ENCODE peak calls at places on chromosomes 13 and 19, in four cellular contexts. R is glutamatergic neuron, B is HAP-1, O is mesendoderm. X is an unnamed sample.
A peak's percentile ranks its signal among the peaks of the same experiment; 100 is the strongest.

GRCh38 chr19:4503224-4504170 is 14.8 kb downstream of the PLIN4 start:
- DNase-seq in R (no peak), B (no peak), O (no peak), X (no peak)

GRCh38 chr19:32671883-32672282 is 3.1 kb downstream of the ANKRD27 start:
- DNase-seq in R (no peak), B (no peak), O (no peak), X (no peak)

GRCh38 chr13:79782541-79783216 is 301.7 kb downstream of the NDFIP2 start:
- DNase-seq in R (peak; percentile 57), B (no peak), O (peak; percentile 94), X (peak; percentile 29)

GRCh38 chr13:106182404-106182803 is 353.1 kb downstream of the EFNB2 start:
- DNase-seq in R (no peak), B (no peak), O (peak; percentile 45), X (peak; percentile 34)

GRCh38 chr19:16470911-16471811 is 609 bp downstream of the EPS15L1 start:
- DNase-seq in R (peak; percentile 36), B (peak; percentile 38), O (peak; percentile 26), X (peak; percentile 44)

GRCh38 chr13:33678906-33679657 is 138.9 kb upstream of the RFC3 start:
- DNase-seq in R (no peak), B (no peak), O (peak; percentile 77), X (peak; percentile 45)

GRCh38 chr13:33180009-33180804 is 105.3 kb downstream of the STARD13 start:
- DNase-seq in R (no peak), B (no peak), O (peak; percentile 36), X (no peak)

GRCh38 chr13:48818495-48818961 is 157.2 kb upstream of the FNDC3A start:
- DNase-seq in R (peak; percentile 50), B (no peak), O (peak; percentile 18), X (no peak)

GRCh38 chr13:49112782-49113525 is 107.2 kb upstream of the MLNR start:
- DNase-seq in R (no peak), B (peak; percentile 65), O (peak; percentile 82), X (no peak)

GRCh38 chr13:109655611-109656010 is 130.8 kb downstream of the IRS2 start:
- DNase-seq in R (no peak), B (no peak), O (no peak), X (no peak)

GRCh38 chr19:48632692-48633147 is 4.5 kb downstream of the DBP start:
- DNase-seq in R (no peak), B (no peak), O (no peak), X (no peak)

GRCh38 chr19:5228932-5229777 is 111.5 kb downstream of the PTPRS start:
- DNase-seq in R (no peak), B (no peak), O (no peak), X (no peak)

GRCh38 chr13:99526549-99526948 is 25.3 kb downstream of the TM9SF2 start:
- DNase-seq in R (no peak), B (no peak), O (peak; percentile 56), X (no peak)

GRCh38 chr13:65990684-65991083 is 1239.5 kb downstream of the PCDH9 start:
- DNase-seq in R (no peak), B (no peak), O (peak; percentile 36), X (no peak)

GRCh38 chr13:99686157-99686572 is 184.9 kb downstream of the TM9SF2 start:
- DNase-seq in R (no peak), B (no peak), O (peak; percentile 90), X (peak; percentile 62)

GRCh38 chr19:31226536-31226935 is 122.7 kb downstream of the TSHZ3 start:
- DNase-seq in R (no peak), B (no peak), O (no peak), X (no peak)

GRCh38 chr13:31413531-31413930 is 213.8 kb downstream of the B3GLCT start:
- DNase-seq in R (no peak), B (no peak), O (no peak), X (no peak)

GRCh38 chr19:51971624-51972023 is 15.0 kb downstream of the ZNF350 start:
- DNase-seq in R (peak; percentile 24), B (no peak), O (peak; percentile 66), X (no peak)

GRCh38 chr13:107835339-107836018 is 379.9 kb downstream of the LIG4 start:
- DNase-seq in R (no peak), B (no peak), O (peak; percentile 40), X (no peak)

GRCh38 chr19:56076413-56076998 is 44.6 kb downstream of the ZNF787 start:
- DNase-seq in R (peak; percentile 84), B (peak; percentile 74), O (peak; percentile 61), X (peak; percentile 68)

GRCh38 chr19:54551950-54552912 is 21.4 kb upstream of the LILRA2 start:
- DNase-seq in R (no peak), B (no peak), O (no peak), X (peak; percentile 27)

GRCh38 chr13:35164324-35164932 is 222.4 kb downstream of the NBEA start:
- DNase-seq in R (no peak), B (no peak), O (peak; percentile 48), X (no peak)

GRCh38 chr13:74423434-74423833 is 289.2 kb upstream of the KLF12 start:
- DNase-seq in R (no peak), B (no peak), O (no peak), X (no peak)

GRCh38 chr19:1016647-1017114 is 4.2 kb downstream of the TMEM259 start:
- DNase-seq in R (no peak), B (no peak), O (no peak), X (peak; percentile 52)

GRCh38 chr13:77184455-77184854 is 142.4 kb downstream of the MYCBP2 start:
- DNase-seq in R (no peak), B (no peak), O (no peak), X (no peak)

GRCh38 chr19:28500982-28501633 is 711.8 kb downstream of the UQCRFS1 start:
- DNase-seq in R (no peak), B (no peak), O (no peak), X (no peak)

GRCh38 chr13:112725346-112726017 is 35.6 kb downstream of the ATP11A start:
- DNase-seq in R (no peak), B (no peak), O (no peak), X (no peak)

GRCh38 chr13:97043302-97043701 is 49.0 kb upstream of the OXGR1 start:
- DNase-seq in R (no peak), B (peak; percentile 25), O (no peak), X (no peak)

GRCh38 chr19:45470147-45471081 is 2.6 kb downstream of the FOSB start:
- DNase-seq in R (no peak), B (peak; percentile 54), O (peak; percentile 54), X (peak; percentile 43)

GRCh38 chr13:41610426-41610825 is 153.1 kb downstream of the RGCC start:
- DNase-seq in R (no peak), B (no peak), O (no peak), X (no peak)

GRCh38 chr13:114062341-114062740 is 70.1 kb downstream of the RASA3 start:
- DNase-seq in R (no peak), B (no peak), O (no peak), X (no peak)

GRCh38 chr19:3479819-3480215 is 508 bp downstream of the SMIM24 start:
- DNase-seq in R (no peak), B (peak; percentile 62), O (peak; percentile 66), X (peak; percentile 55)

GRCh38 chr13:22357132-22357531 is 686.3 kb downstream of the FGF9 start:
- DNase-seq in R (no peak), B (no peak), O (no peak), X (no peak)

GRCh38 chr13:102028846-102029245 is 373.0 kb downstream of the FGF14 start:
- DNase-seq in R (no peak), B (no peak), O (no peak), X (no peak)

GRCh38 chr19:35534803-35535480 is 1.7 kb downstream of the GAPDHS start:
- DNase-seq in R (no peak), B (no peak), O (no peak), X (no peak)

GRCh38 chr13:19607523-19608078 is 25.9 kb upstream of the MPHOSPH8 start:
- DNase-seq in R (no peak), B (no peak), O (peak; percentile 29), X (no peak)

GRCh38 chr13:20190481-20191310 is 2.0 kb downstream of the GJB2 start:
- DNase-seq in R (no peak), B (no peak), O (no peak), X (no peak)

GRCh38 chr19:3136684-3137055 is 837 bp downstream of the GNA15 start:
- DNase-seq in R (no peak), B (no peak), O (no peak), X (no peak)

GRCh38 chr13:90416938-90417337 is 930.5 kb upstream of the MIR17HG start:
- DNase-seq in R (no peak), B (no peak), O (no peak), X (no peak)